ENCODE peak calls at places on chromosomes 3 and 15, in eight cellular contexts. M, J, N, V, W, F, T and U are unnamed samples.
A peak's percentile ranks its signal among the peaks of the same experiment; 100 is the strongest.

GRCh38 chr15:69031013-69032001 is 16.8 kb downstream of the NOX5 start:
- DNase-seq in N (peak; percentile 79), W (peak; percentile 74), M (peak; percentile 82), F (peak; percentile 24), T (no peak), J (peak; percentile 34), V (peak; percentile 63), U (peak; percentile 78)

GRCh38 chr3:11238057-11238456 is 34.1 kb upstream of the ATG7 start:
- DNase-seq in N (no peak), T (no peak), F (no peak), W (no peak), V (no peak), J (no peak), M (no peak), U (no peak)

GRCh38 chr3:168828943-168829342 is 733.2 kb upstream of the GOLIM4 start:
- DNase-seq in T (no peak), M (peak; percentile 57), F (no peak), W (no peak), N (no peak), J (no peak), V (no peak), U (no peak)

GRCh38 chr3:183317886-183318845 is 65.1 kb downstream of the B3GNT5 start:
- DNase-seq in M (no peak), N (no peak), W (no peak), J (no peak), F (no peak), V (no peak), T (no peak), U (no peak)

GRCh38 chr15:59022188-59022587 is 34.7 kb downstream of the RNF111 start:
- DNase-seq in W (no peak), N (no peak), J (no peak), V (no peak), M (no peak), T (no peak), F (no peak), U (no peak)

GRCh38 chr3:168545591-168545990 is 449.9 kb upstream of the GOLIM4 start:
- DNase-seq in V (no peak), M (peak; percentile 8), T (no peak), J (no peak), N (no peak), W (no peak), F (peak; percentile 45), U (no peak)

GRCh38 chr3:69097407-69098086 is 12.8 kb downstream of the ARL6IP5 start:
- DNase-seq in W (no peak), N (no peak), T (no peak), J (no peak), M (no peak), F (no peak), V (no peak), U (no peak)

GRCh38 chr15:63503739-63504246 is 600 bp upstream of the USP3 start:
- DNase-seq in J (peak; percentile 75), T (peak; percentile 86), F (no peak), M (no peak), W (peak; percentile 78), V (peak; percentile 80), N (no peak), U (peak; percentile 82)

DNA sequence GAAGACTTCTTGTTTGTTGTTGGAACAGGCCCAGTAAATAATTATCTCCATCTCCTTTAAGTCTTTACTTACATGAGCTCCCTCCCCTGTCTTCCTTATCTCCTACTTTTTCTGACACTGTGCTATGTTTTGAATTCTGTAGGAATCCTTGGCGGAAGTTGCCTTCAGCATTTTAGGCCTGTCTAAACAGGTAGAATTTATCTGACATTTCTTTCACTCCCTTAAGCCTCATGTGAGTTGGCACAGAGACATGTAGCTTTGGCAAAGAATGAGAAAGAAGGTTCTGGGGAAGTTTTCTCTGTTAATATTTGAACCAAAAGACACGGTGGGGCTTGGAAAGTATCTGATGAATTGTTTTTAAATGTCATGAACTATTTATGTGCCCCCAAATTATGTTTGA is 8.1 kb downstream of the MCTP2 start:
- DNase-seq in J (no peak), W (no peak), N (no peak), M (no peak), V (no peak), F (no peak), T (no peak), U (no peak)
- H3K27ac ChIP-seq in J (peak overlapping the region; percentile 67), W (no peak overlapping the region), N (no peak overlapping the region), M (no peak overlapping the region), V (no peak overlapping the region), F (no peak overlapping the region), T (no peak overlapping the region), U (no peak overlapping the region)

DNA sequence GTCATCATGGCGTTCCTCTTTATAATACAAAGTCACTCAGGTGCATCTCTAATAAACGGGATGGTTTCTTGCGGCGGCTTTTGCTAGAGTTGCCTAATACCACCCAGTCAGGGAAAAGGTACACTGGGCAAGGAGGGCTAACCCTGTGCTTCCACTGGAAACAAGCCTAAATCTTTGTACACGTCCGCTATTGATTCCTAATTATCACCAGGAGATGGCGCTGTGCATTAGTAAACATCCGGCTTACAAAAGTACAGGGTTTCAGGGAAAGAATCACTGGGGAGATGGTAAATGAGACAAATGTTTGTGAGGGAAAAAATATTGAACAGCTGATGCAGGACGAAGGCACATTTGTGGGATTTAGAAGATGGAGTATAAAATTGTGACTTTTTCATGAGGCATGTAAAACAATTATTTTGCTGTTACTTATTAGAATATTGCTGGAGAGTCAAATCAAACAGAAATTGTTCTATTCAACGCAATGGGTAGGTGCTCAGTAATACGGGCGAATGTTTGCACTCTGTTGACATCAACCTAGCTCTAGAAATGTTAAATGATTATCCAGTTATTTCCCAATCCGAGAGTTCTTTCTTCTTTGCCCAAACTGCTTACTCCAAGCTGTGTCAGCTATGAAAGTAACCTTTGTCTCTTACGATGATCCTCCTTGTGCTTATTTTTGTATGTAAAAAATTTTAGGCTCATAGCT is 50.6 kb downstream of the GMNC start:
- DNase-seq in J (no peak), W (no peak), F (no peak), V (peak; percentile 57), N (no peak), M (peak; percentile 81), T (no peak), U (no peak)
- TF ChIP-seq CTCF in J (peak; percentile 37), W (no peak), F (peak; percentile 67), V (peak; percentile 63), N (peak; percentile 32), M (peak; percentile 88), T (peak; percentile 57), U (peak; percentile 52)

DNA sequence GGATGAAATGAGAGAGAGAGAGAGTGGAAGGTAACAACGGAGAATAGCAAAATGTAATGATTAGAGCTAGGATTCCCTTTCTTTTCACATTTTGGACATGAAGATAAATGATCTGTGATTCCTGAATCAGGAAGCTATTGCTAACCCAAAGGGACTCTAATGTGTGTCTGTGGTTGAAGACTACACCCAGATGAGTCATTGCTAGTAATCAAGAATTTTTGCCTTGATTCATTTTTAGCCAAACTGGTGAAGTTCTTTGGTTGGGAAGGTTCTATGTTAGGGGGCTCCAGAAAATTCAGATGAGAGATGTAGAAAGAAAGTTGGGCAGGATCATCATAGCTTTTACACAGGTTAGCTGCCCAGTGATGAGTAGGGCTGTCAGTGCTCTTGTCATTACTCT is 116.4 kb downstream of the DUT start:
- DNase-seq in N (no peak), J (no peak), V (no peak), W (no peak), T (no peak), M (no peak), F (no peak), U (no peak)
- H3K36me3 ChIP-seq in N (peaks cover 21% of the 10 kb centered on the region), J (no peaks in the 10 kb centered on the region), V (no peaks in the 10 kb centered on the region), W (no peaks in the 10 kb centered on the region), T (peaks cover 36% of the 10 kb centered on the region), M (no peaks in the 10 kb centered on the region), F (peaks cover 66% of the 10 kb centered on the region), U (peaks cover 37% of the 10 kb centered on the region)

DNA sequence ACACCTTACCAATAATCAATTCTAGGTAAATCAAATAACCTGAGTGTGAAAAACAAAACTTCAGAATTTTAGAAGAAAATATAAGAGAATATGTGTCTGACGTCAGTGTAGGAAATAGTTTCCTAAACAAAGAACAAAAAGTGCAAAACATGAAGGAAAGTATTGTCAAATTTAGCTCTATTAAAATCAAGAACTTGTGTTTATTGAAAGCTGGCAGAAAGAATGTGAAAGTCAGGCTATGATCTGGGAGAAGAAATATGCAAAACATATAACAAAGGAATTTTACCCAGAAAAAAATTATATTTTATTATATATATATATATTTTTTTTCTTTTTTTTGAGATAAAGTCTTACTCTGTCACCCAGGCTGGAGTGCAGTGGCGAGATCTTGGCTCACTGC is 129.1 kb upstream of the ANKRD28 start:
- DNase-seq in T (no peak), M (no peak), F (no peak), J (no peak), W (no peak), V (no peak), N (no peak), U (no peak)
- H3K27ac ChIP-seq in T (no peak overlapping the region), M (no peak overlapping the region), F (no peak overlapping the region), J (no peak overlapping the region), W (no peak overlapping the region), V (no peak overlapping the region), N (no peak overlapping the region), U (no peak overlapping the region)

GRCh38 chr3:141191097-141191749 is 40.4 kb upstream of the PXYLP1 start:
- DNase-seq in W (no peak), N (no peak), J (no peak), M (no peak), T (no peak), F (no peak), V (no peak), U (no peak)

GRCh38 chr3:141193431-141193830 is 38.2 kb upstream of the PXYLP1 start:
- DNase-seq in J (no peak), W (no peak), N (no peak), T (no peak), V (no peak), F (no peak), M (no peak), U (no peak)

GRCh38 chr3:141192345-141192744 is 39.3 kb upstream of the PXYLP1 start:
- DNase-seq in N (peak; percentile 97), F (peak; percentile 97), J (peak; percentile 98), W (peak; percentile 99), V (peak; percentile 95), M (peak; percentile 95), T (peak; percentile 99), U (peak; percentile 97)
- TF ChIP-seq CTCF in N (peak; percentile 98), F (peak; percentile 99), J (peak; percentile 97), W (peak; percentile 83), V (peak; percentile 99), M (peak; percentile 99), T (peak; percentile 98), U (peak; percentile 98)

DNA sequence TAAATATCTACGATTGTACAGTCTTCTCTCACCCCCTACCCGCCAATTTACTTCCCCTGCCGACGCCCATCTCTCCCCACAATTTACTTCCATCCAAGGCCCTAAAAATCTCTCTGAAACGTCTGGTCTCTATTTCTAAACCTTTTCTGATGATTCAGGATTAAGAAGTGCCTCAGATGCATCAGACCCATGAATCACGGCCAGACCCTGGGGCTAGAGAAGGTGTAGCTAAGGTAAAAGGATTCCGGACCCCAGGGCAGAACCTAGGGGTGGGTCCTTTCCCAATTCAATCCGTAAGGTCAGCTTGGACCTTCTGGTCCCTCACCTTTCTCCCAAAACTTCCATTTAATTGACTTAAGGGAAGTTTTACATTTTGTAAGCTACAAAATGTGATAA is 46.4 kb downstream of the LRIG1 start:
- DNase-seq in J (no peak), M (no peak), W (no peak), F (no peak), T (no peak), N (no peak), V (no peak), U (no peak)
- H3K36me3 ChIP-seq in J (peaks cover 25% of the 10 kb centered on the region), M (peaks cover 29% of the 10 kb centered on the region), W (no peaks in the 10 kb centered on the region), F (peaks cover 5% of the 10 kb centered on the region), T (peaks cover 7% of the 10 kb centered on the region), N (no peaks in the 10 kb centered on the region), V (no peaks in the 10 kb centered on the region), U (peaks cover 16% of the 10 kb centered on the region)

GRCh38 chr3:23867400-23867799 is 49.4 kb downstream of the NKIRAS1 start:
- DNase-seq in F (no peak), M (no peak), V (no peak), T (no peak), N (no peak), W (no peak), J (no peak), U (no peak)
- H3K27ac ChIP-seq in F (peak overlapping the region; percentile 5), M (no peak overlapping the region), V (no peak overlapping the region), T (no peak overlapping the region), N (no peak overlapping the region), W (no peak overlapping the region), J (no peak overlapping the region), U (no peak overlapping the region)